ENCODE peak calls at places on chromosomes 5 and 9, in four cellular contexts. One of them, this sample, is unnamed. For H3K36me3, the result is how much of the 10 kb centered on the place peaks cover.

GRCh38 chr9:134880484-134881312 is at the start of gene FCN2:
- DNase-seq in BE2C: no peak
- DNase-seq in astrocyte: no peak
- DNase-seq in GM23248: no peak
- DNase-seq in this sample: no peak

GRCh38 chr5:114101153-114101552 is 260.7 kb upstream of the KCNN2 start:
- DNase-seq in astrocyte: peak
- DNase-seq in BE2C: peak
- DNase-seq in GM23248: peak
- DNase-seq in this sample: peak

GRCh38 chr5:87154191-87154590 is 113.5 kb upstream of the RASA1 start:
- DNase-seq in BE2C: no peak
- DNase-seq in GM23248: no peak
- DNase-seq in astrocyte: no peak
- DNase-seq in this sample: no peak

GRCh38 chr5:111635946-111636315 is 121.1 kb downstream of the NREP start:
- DNase-seq in BE2C: no peak
- DNase-seq in astrocyte: no peak
- DNase-seq in GM23248: peak
- DNase-seq in this sample: no peak

GRCh38 chr5:15009420-15009819 is 137.8 kb upstream of the ANKH start:
- DNase-seq in GM23248: peak
- DNase-seq in BE2C: peak
- DNase-seq in astrocyte: peak
- DNase-seq in this sample: no peak

GRCh38 chr5:178163772-178164735 is 10.4 kb upstream of the NHP2 start:
- DNase-seq in astrocyte: peak
- DNase-seq in GM23248: peak
- DNase-seq in BE2C: peak
- DNase-seq in this sample: peak

GRCh38 chr5:59587489-59588337 is 305.8 kb downstream of the PDE4D start:
- DNase-seq in BE2C: peak
- DNase-seq in GM23248: peak
- DNase-seq in astrocyte: peak
- DNase-seq in this sample: no peak

GRCh38 chr9:36415822-36416515 is 15.9 kb upstream of the RNF38 start:
- DNase-seq in GM23248: no peak
- DNase-seq in astrocyte: no peak
- DNase-seq in BE2C: peak
- DNase-seq in this sample: no peak

GRCh38 chr9:114202849-114203248 is 47.5 kb downstream of the COL27A1 start:
- DNase-seq in BE2C: no peak
- DNase-seq in GM23248: no peak
- DNase-seq in astrocyte: no peak
- DNase-seq in this sample: no peak

GRCh38 chr9:124453586-124454191 is 3.4 kb downstream of the ADGRD2 start:
- DNase-seq in BE2C: no peak
- DNase-seq in GM23248: no peak
- DNase-seq in astrocyte: no peak
- DNase-seq in this sample: peak

GRCh38 chr5:152269533-152269932 is 135.5 kb downstream of the NMUR2 start:
- DNase-seq in astrocyte: no peak
- DNase-seq in GM23248: no peak
- DNase-seq in BE2C: no peak
- DNase-seq in this sample: no peak

GRCh38 chr9:27528278-27528885 is 1.2 kb downstream of the MOB3B start:
- DNase-seq in astrocyte: peak
- DNase-seq in GM23248: peak
- DNase-seq in BE2C: no peak
- DNase-seq in this sample: peak

GRCh38 chr5:168898261-168898911 is 319.2 kb upstream of the PANK3 start:
- DNase-seq in BE2C: peak
- DNase-seq in astrocyte: no peak
- DNase-seq in GM23248: no peak
- DNase-seq in this sample: peak

GRCh38 chr5:32597046-32597629 is 11.8 kb downstream of the SUB1 start:
- DNase-seq in astrocyte: no peak
- DNase-seq in GM23248: no peak
- DNase-seq in BE2C: no peak
- DNase-seq in this sample: no peak
- H3K36me3 ChIP-seq in astrocyte: half or more
- H3K36me3 ChIP-seq in GM23248: half or more
- H3K36me3 ChIP-seq in BE2C: half or more
- H3K36me3 ChIP-seq in this sample: half or more

GRCh38 chr5:4941957-4942830 is 197.9 kb upstream of the ADAMTS16 start:
- DNase-seq in GM23248: peak
- DNase-seq in BE2C: peak
- DNase-seq in astrocyte: no peak
- DNase-seq in this sample: peak
- H3K36me3 ChIP-seq in GM23248: under half
- H3K36me3 ChIP-seq in BE2C: under half
- H3K36me3 ChIP-seq in astrocyte: under half
- H3K36me3 ChIP-seq in this sample: under half

GRCh38 chr5:149497357-149497756 is 53.9 kb downstream of the CSNK1A1 start:
- DNase-seq in astrocyte: peak
- DNase-seq in GM23248: peak
- DNase-seq in BE2C: no peak
- DNase-seq in this sample: no peak

GRCh38 chr5:149493316-149493715 is 57.9 kb downstream of the CSNK1A1 start:
- DNase-seq in astrocyte: no peak
- DNase-seq in GM23248: no peak
- DNase-seq in BE2C: no peak
- DNase-seq in this sample: no peak

GRCh38 chr5:149498724-149499336 is 52.4 kb downstream of the CSNK1A1 start:
- DNase-seq in astrocyte: no peak
- DNase-seq in GM23248: no peak
- DNase-seq in BE2C: no peak
- DNase-seq in this sample: no peak

GRCh38 chr5:149495673-149496072 is 55.6 kb downstream of the CSNK1A1 start:
- DNase-seq in BE2C: no peak
- DNase-seq in astrocyte: no peak
- DNase-seq in GM23248: no peak
- DNase-seq in this sample: no peak

GRCh38 chr5:149496166-149496565 is 55.1 kb downstream of the CSNK1A1 start:
- DNase-seq in GM23248: no peak
- DNase-seq in astrocyte: peak
- DNase-seq in BE2C: no peak
- DNase-seq in this sample: no peak
- H3K36me3 ChIP-seq in GM23248: half or more
- H3K36me3 ChIP-seq in astrocyte: half or more
- H3K36me3 ChIP-seq in BE2C: half or more
- H3K36me3 ChIP-seq in this sample: half or more

GRCh38 chr5:58117491-58117890 is 342.4 kb downstream of the PLK2 start:
- DNase-seq in astrocyte: no peak
- DNase-seq in BE2C: no peak
- DNase-seq in GM23248: no peak
- DNase-seq in this sample: no peak

GRCh38 chr5:58122157-58122556 is 337.7 kb downstream of the PLK2 start:
- DNase-seq in BE2C: no peak
- DNase-seq in astrocyte: no peak
- DNase-seq in GM23248: no peak
- DNase-seq in this sample: no peak

GRCh38 chr5:58113172-58113571 is 346.7 kb downstream of the PLK2 start:
- DNase-seq in astrocyte: no peak
- DNase-seq in GM23248: no peak
- DNase-seq in BE2C: no peak
- DNase-seq in this sample: no peak

GRCh38 chr5:58114324-58114723 is 345.6 kb downstream of the PLK2 start:
- DNase-seq in BE2C: no peak
- DNase-seq in astrocyte: peak
- DNase-seq in GM23248: peak
- DNase-seq in this sample: no peak

GRCh38 chr5:58116346-58116745 is 343.5 kb downstream of the PLK2 start:
- DNase-seq in astrocyte: no peak
- DNase-seq in GM23248: no peak
- DNase-seq in BE2C: no peak
- DNase-seq in this sample: no peak
- H3K36me3 ChIP-seq in astrocyte: under half
- H3K36me3 ChIP-seq in GM23248: under half
- H3K36me3 ChIP-seq in BE2C: under half
- H3K36me3 ChIP-seq in this sample: under half

DNA sequence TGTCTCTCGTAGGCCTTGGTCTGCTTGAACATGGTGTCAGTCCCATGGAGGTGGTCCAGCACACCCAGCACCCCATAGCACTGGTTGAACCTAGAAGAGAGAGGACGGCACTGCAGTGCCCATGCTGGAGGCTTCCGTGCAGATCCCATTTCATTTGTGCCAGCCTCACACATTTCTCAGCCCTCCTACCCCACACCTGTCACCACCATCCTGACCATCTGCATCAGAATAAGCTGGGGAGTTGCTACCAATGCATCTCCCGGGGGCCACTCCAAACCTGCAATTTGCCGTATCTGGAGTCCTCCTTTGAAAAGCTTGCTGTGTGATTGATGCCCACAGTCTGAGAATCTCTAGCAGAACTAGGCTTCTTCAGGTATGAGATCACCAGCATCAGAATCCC is 30.0 kb downstream of the FAXDC2 start:
- DNase-seq in BE2C: no peak
- DNase-seq in GM23248: no peak
- DNase-seq in astrocyte: no peak
- DNase-seq in this sample: no peak
- H3K36me3 ChIP-seq in BE2C: half or more
- H3K36me3 ChIP-seq in GM23248: under half
- H3K36me3 ChIP-seq in astrocyte: under half
- H3K36me3 ChIP-seq in this sample: half or more

DNA sequence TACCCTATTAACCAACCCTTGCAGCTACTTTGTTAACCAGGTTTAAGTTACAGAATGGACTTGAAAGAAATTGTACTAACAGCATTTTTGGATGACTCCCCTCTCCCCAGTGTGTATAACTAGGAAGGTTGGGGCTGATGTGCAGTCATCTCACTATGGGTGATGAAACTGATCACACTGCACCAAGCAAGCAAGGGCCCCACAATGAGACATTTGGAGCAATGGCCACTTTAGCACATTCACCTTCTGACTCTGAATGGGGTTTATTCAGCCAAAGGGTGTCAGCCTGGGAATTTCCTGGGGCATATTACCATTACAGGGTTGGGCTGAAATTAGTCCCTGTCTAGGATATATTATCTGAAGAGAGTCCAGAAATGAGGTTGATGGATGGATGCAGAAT is 18.7 kb upstream of the CYFIP2 start:
- DNase-seq in GM23248: no peak
- DNase-seq in astrocyte: no peak
- DNase-seq in BE2C: no peak
- DNase-seq in this sample: no peak
- H3K36me3 ChIP-seq in GM23248: under half
- H3K36me3 ChIP-seq in astrocyte: under half
- H3K36me3 ChIP-seq in BE2C: under half
- H3K36me3 ChIP-seq in this sample: under half

GRCh38 chr9:136389396-136389795 is 10.6 kb downstream of the SNAPC4 start:
- DNase-seq in BE2C: no peak
- DNase-seq in astrocyte: no peak
- DNase-seq in GM23248: no peak
- DNase-seq in this sample: no peak
- H3K36me3 ChIP-seq in BE2C: half or more
- H3K36me3 ChIP-seq in astrocyte: under half
- H3K36me3 ChIP-seq in GM23248: under half
- H3K36me3 ChIP-seq in this sample: half or more

GRCh38 chr5:173950829-173951228 is 38.1 kb upstream of the C5orf47 start:
- DNase-seq in GM23248: no peak
- DNase-seq in astrocyte: peak
- DNase-seq in BE2C: no peak
- DNase-seq in this sample: no peak
- H3K36me3 ChIP-seq in GM23248: half or more
- H3K36me3 ChIP-seq in astrocyte: under half
- H3K36me3 ChIP-seq in BE2C: half or more
- H3K36me3 ChIP-seq in this sample: half or more

GRCh38 chr5:32089146-32090000 is 84.7 kb downstream of the GOLPH3 start:
- DNase-seq in astrocyte: no peak
- DNase-seq in BE2C: no peak
- DNase-seq in GM23248: no peak
- DNase-seq in this sample: no peak

GRCh38 chr5:32090026-32090754 is 83.9 kb downstream of the GOLPH3 start:
- DNase-seq in BE2C: no peak
- DNase-seq in GM23248: no peak
- DNase-seq in astrocyte: no peak
- DNase-seq in this sample: no peak

GRCh38 chr5:32088214-32088613 is 85.9 kb downstream of the GOLPH3 start:
- DNase-seq in astrocyte: no peak
- DNase-seq in BE2C: no peak
- DNase-seq in GM23248: no peak
- DNase-seq in this sample: no peak

GRCh38 chr5:32092938-32093812 is 80.9 kb downstream of the GOLPH3 start:
- DNase-seq in BE2C: peak
- DNase-seq in GM23248: peak
- DNase-seq in astrocyte: peak
- DNase-seq in this sample: peak

GRCh38 chr5:32090755-32091128 is 83.4 kb downstream of the GOLPH3 start:
- DNase-seq in GM23248: no peak
- DNase-seq in BE2C: no peak
- DNase-seq in astrocyte: no peak
- DNase-seq in this sample: peak
- H3K36me3 ChIP-seq in GM23248: under half
- H3K36me3 ChIP-seq in BE2C: under half
- H3K36me3 ChIP-seq in astrocyte: under half
- H3K36me3 ChIP-seq in this sample: under half